ENCODE peak calls at places on chromosomes 11 and 22, in five cellular contexts. One of them, this sample, is unnamed.

GRCh38 chr22:29469755-29470154 is 10.3 kb upstream of the NEFH start:
- DNase-seq in erythroblast: no peak
- DNase-seq in GM23248: no peak
- DNase-seq in activated naive CD4-positive, alpha-beta T cell treated with anti-CD3 and anti-CD28 coated beads, Interleukin-2, amount 50 U/mL, for 16 hours: no peak
- DNase-seq in stimulated activated CD8-positive, alpha-beta memory T cell treated with anti-CD3 and anti-CD28 coated beads, Interleukin-4, amount 100 ng/mL, for 48 hours: no peak
- DNase-seq in this sample: no peak

GRCh38 chr11:10612217-10612862 is 43.9 kb upstream of the LYVE1 start:
- DNase-seq in erythroblast: no peak
- DNase-seq in GM23248: no peak
- DNase-seq in activated naive CD4-positive, alpha-beta T cell treated with anti-CD3 and anti-CD28 coated beads, Interleukin-2, amount 50 U/mL, for 16 hours: no peak
- DNase-seq in stimulated activated CD8-positive, alpha-beta memory T cell treated with anti-CD3 and anti-CD28 coated beads, Interleukin-4, amount 100 ng/mL, for 48 hours: no peak
- DNase-seq in this sample: no peak

GRCh38 chr11:75969626-75970308 is 154.8 kb downstream of the UVRAG start:
- DNase-seq in erythroblast: no peak
- DNase-seq in GM23248: peak; percentile 98
- DNase-seq in activated naive CD4-positive, alpha-beta T cell treated with anti-CD3 and anti-CD28 coated beads, Interleukin-2, amount 50 U/mL, for 16 hours: no peak
- DNase-seq in stimulated activated CD8-positive, alpha-beta memory T cell treated with anti-CD3 and anti-CD28 coated beads, Interleukin-4, amount 100 ng/mL, for 48 hours: no peak
- DNase-seq in this sample: no peak

GRCh38 chr11:61883327-61883726 is 8.0 kb downstream of the FADS3 start:
- DNase-seq in erythroblast: no peak
- DNase-seq in GM23248: peak; percentile 10
- DNase-seq in activated naive CD4-positive, alpha-beta T cell treated with anti-CD3 and anti-CD28 coated beads, Interleukin-2, amount 50 U/mL, for 16 hours: no peak
- DNase-seq in stimulated activated CD8-positive, alpha-beta memory T cell treated with anti-CD3 and anti-CD28 coated beads, Interleukin-4, amount 100 ng/mL, for 48 hours: no peak
- DNase-seq in this sample: no peak

GRCh38 chr11:13026722-13027121 is 17.6 kb downstream of the RASSF10 start:
- DNase-seq in erythroblast: no peak
- DNase-seq in GM23248: no peak
- DNase-seq in activated naive CD4-positive, alpha-beta T cell treated with anti-CD3 and anti-CD28 coated beads, Interleukin-2, amount 50 U/mL, for 16 hours: no peak
- DNase-seq in stimulated activated CD8-positive, alpha-beta memory T cell treated with anti-CD3 and anti-CD28 coated beads, Interleukin-4, amount 100 ng/mL, for 48 hours: no peak
- DNase-seq in this sample: no peak

GRCh38 chr11:62770778-62771143 is 435 bp upstream of the TAF6L start:
- DNase-seq in erythroblast: peak; percentile 73
- DNase-seq in GM23248: peak; percentile 65
- DNase-seq in activated naive CD4-positive, alpha-beta T cell treated with anti-CD3 and anti-CD28 coated beads, Interleukin-2, amount 50 U/mL, for 16 hours: peak; percentile 16
- DNase-seq in stimulated activated CD8-positive, alpha-beta memory T cell treated with anti-CD3 and anti-CD28 coated beads, Interleukin-4, amount 100 ng/mL, for 48 hours: peak; percentile 48
- DNase-seq in this sample: no peak

GRCh38 chr11:106001304-106002012 is 20.6 kb downstream of the MSANTD4 start:
- DNase-seq in erythroblast: no peak
- DNase-seq in GM23248: peak; percentile 3
- DNase-seq in activated naive CD4-positive, alpha-beta T cell treated with anti-CD3 and anti-CD28 coated beads, Interleukin-2, amount 50 U/mL, for 16 hours: no peak
- DNase-seq in stimulated activated CD8-positive, alpha-beta memory T cell treated with anti-CD3 and anti-CD28 coated beads, Interleukin-4, amount 100 ng/mL, for 48 hours: no peak
- DNase-seq in this sample: no peak

GRCh38 chr22:49880281-49880680 is 26.6 kb downstream of the ZBED4 start:
- DNase-seq in erythroblast: no peak
- DNase-seq in GM23248: no peak
- DNase-seq in activated naive CD4-positive, alpha-beta T cell treated with anti-CD3 and anti-CD28 coated beads, Interleukin-2, amount 50 U/mL, for 16 hours: no peak
- DNase-seq in stimulated activated CD8-positive, alpha-beta memory T cell treated with anti-CD3 and anti-CD28 coated beads, Interleukin-4, amount 100 ng/mL, for 48 hours: no peak
- DNase-seq in this sample: no peak

GRCh38 chr22:24494535-24495364 is at the start of gene UPB1:
- DNase-seq in erythroblast: no peak
- DNase-seq in GM23248: no peak
- DNase-seq in activated naive CD4-positive, alpha-beta T cell treated with anti-CD3 and anti-CD28 coated beads, Interleukin-2, amount 50 U/mL, for 16 hours: no peak
- DNase-seq in stimulated activated CD8-positive, alpha-beta memory T cell treated with anti-CD3 and anti-CD28 coated beads, Interleukin-4, amount 100 ng/mL, for 48 hours: no peak
- DNase-seq in this sample: no peak